ENCODE peak calls at places on chromosome 1, in ten cellular contexts. L, S, H, Q, T, M, W, P, V and B are unnamed samples.

GRCh38 chr1:119946724-119947123 is 50.4 kb upstream of the ADAM30 start:
- DNase-seq in L (no peak), S (no peak), H (no peak), Q (no peak), T (no peak), M (no peak), W (no peak), P (no peak), V (no peak), B (no peak)

GRCh38 chr1:197775282-197776262 is at the start of gene DENND1B:
- DNase-seq in L (peak; percentile 83), S (peak; percentile 38), H (peak; percentile 91), Q (peak; percentile 67), T (no peak), M (peak; percentile 94), W (peak; percentile 92), P (peak; percentile 92), V (peak; percentile 76), B (peak; percentile 94)

GRCh38 chr1:221829327-221830011 is 87.6 kb upstream of the DUSP10 start:
- DNase-seq in L (no peak), S (no peak), H (no peak), Q (no peak), T (no peak), M (no peak), W (no peak), P (no peak), V (peak; percentile 54), B (peak; percentile 45)

GRCh38 chr1:227786673-227787512 is 28.6 kb upstream of the PRSS38 start:
- DNase-seq in L (no peak), S (peak; percentile 7), H (peak; percentile 43), Q (peak; percentile 46), T (no peak), M (no peak), W (peak; percentile 78), P (no peak), V (no peak), B (peak; percentile 81)

GRCh38 chr1:28437260-28437923 is 67.9 kb downstream of the PHACTR4 start:
- DNase-seq in L (no peak), S (no peak), H (peak; percentile 52), Q (peak; percentile 26), T (no peak), M (peak; percentile 59), W (no peak), P (peak; percentile 63), V (peak; percentile 75), B (no peak)

GRCh38 chr1:201500670-201501120 is 6.2 kb downstream of the CSRP1 start:
- DNase-seq in L (peak; percentile 82), S (peak; percentile 56), H (no peak), Q (peak; percentile 54), T (no peak), M (peak; percentile 66), W (no peak), P (no peak), V (no peak), B (no peak)

GRCh38 chr1:223421676-223422075 is 28.5 kb downstream of the CCDC185 start:
- DNase-seq in L (no peak), S (no peak), H (no peak), Q (no peak), T (no peak), M (no peak), W (no peak), P (no peak), V (no peak), B (no peak)

GRCh38 chr1:197620660-197621273 is 154.5 kb downstream of the DENND1B start:
- DNase-seq in L (no peak), S (no peak), H (no peak), Q (no peak), T (no peak), M (no peak), W (no peak), P (no peak), V (peak; percentile 42), B (no peak)

GRCh38 chr1:147598631-147599361 is 57.5 kb downstream of the BCL9 start:
- DNase-seq in L (peak; percentile 83), S (no peak), H (peak; percentile 49), Q (peak; percentile 79), T (no peak), M (peak; percentile 33), W (peak; percentile 82), P (no peak), V (no peak), B (no peak)

GRCh38 chr1:239700667-239701066 is 314.3 kb downstream of the CHRM3 start:
- DNase-seq in L (no peak), S (no peak), H (no peak), Q (no peak), T (no peak), M (no peak), W (no peak), P (no peak), V (no peak), B (no peak)

GRCh38 chr1:98201640-98202039 is 280.8 kb upstream of the DPYD start:
- DNase-seq in L (no peak), S (no peak), H (no peak), Q (no peak), T (no peak), M (no peak), W (no peak), P (no peak), V (no peak), B (no peak)

GRCh38 chr1:55214903-55215193 is 316 bp downstream of the USP24 start:
- DNase-seq in L (peak; percentile 64), S (no peak), H (peak; percentile 19), Q (peak; percentile 61), T (no peak), M (peak; percentile 33), W (no peak), P (peak; percentile 50), V (peak; percentile 40), B (no peak)

GRCh38 chr1:43979261-43979527 is 184 bp downstream of the B4GALT2 start:
- DNase-seq in L (no peak), S (no peak), H (no peak), Q (no peak), T (no peak), M (no peak), W (no peak), P (no peak), V (no peak), B (no peak)

GRCh38 chr1:14513084-14513483 is 85.4 kb upstream of the KAZN start:
- DNase-seq in L (no peak), S (peak; percentile 6), H (no peak), Q (no peak), T (no peak), M (no peak), W (no peak), P (no peak), V (no peak), B (no peak)
- H3K27ac ChIP-seq in L (no peak overlapping the region), S (peak overlapping the region; percentile 64), H (no peak overlapping the region), Q (no peak overlapping the region), T (no peak overlapping the region), M (no peak overlapping the region), W (no peak overlapping the region), P (no peak overlapping the region), V (no peak overlapping the region), B (no peak overlapping the region)

GRCh38 chr1:1946540-1946939 is 27.5 kb upstream of the TMEM52 start:
- DNase-seq in L (no peak), S (no peak), H (no peak), Q (no peak), T (no peak), M (no peak), W (no peak), P (no peak), V (no peak), B (no peak)
- TF ChIP-seq EP300 in L (no peak), S (no peak), H (no peak), Q (no peak), T (no peak), M (no peak), W (no peak), P (no peak), V (no peak), B (no peak)

GRCh38 chr1:232983817-232984567 is 33.6 kb downstream of the NTPCR start:
- DNase-seq in L (no peak), S (no peak), H (no peak), Q (no peak), T (no peak), M (no peak), W (peak; percentile 75), P (no peak), V (no peak), B (no peak)
- H3K4me1 ChIP-seq in L (no peaks in the 10 kb centered on the region), S (peaks cover 15% of the 10 kb centered on the region), H (peaks cover 13% of the 10 kb centered on the region), Q (no peaks in the 10 kb centered on the region), T (no peaks in the 10 kb centered on the region), M (peaks cover 2% of the 10 kb centered on the region), W (peaks cover 12% of the 10 kb centered on the region), P (peaks cover 13% of the 10 kb centered on the region), V (peaks cover 12% of the 10 kb centered on the region), B (no peaks in the 10 kb centered on the region)

DNA sequence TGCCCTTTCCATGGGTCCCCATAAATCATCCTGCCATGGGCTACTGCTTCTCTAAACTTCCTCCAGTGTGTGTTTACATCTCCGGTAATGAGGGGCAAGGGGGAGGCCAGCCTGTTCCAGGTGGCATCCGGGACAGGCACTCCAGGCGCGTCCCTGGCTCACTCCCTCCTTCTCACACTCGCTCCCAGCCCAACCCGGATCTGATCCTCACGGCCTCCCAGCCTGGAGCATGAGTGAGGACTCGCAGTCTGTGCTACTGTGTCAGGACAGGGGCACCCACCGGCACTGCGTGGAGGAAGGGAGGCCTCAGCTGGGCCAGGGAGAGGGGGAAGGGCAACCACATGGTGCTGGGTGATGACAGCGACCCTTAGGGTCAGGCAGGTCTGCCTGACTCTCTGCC is 225.4 kb downstream of the TRABD2B start:
- DNase-seq in L (no peak), S (no peak), H (peak; percentile 18), Q (no peak), T (no peak), M (no peak), W (no peak), P (no peak), V (no peak), B (no peak)
- H3K27ac ChIP-seq in L (no peak overlapping the region), S (no peak overlapping the region), H (no peak overlapping the region), Q (no peak overlapping the region), T (no peak overlapping the region), M (no peak overlapping the region), W (no peak overlapping the region), P (no peak overlapping the region), V (no peak overlapping the region), B (no peak overlapping the region)

DNA sequence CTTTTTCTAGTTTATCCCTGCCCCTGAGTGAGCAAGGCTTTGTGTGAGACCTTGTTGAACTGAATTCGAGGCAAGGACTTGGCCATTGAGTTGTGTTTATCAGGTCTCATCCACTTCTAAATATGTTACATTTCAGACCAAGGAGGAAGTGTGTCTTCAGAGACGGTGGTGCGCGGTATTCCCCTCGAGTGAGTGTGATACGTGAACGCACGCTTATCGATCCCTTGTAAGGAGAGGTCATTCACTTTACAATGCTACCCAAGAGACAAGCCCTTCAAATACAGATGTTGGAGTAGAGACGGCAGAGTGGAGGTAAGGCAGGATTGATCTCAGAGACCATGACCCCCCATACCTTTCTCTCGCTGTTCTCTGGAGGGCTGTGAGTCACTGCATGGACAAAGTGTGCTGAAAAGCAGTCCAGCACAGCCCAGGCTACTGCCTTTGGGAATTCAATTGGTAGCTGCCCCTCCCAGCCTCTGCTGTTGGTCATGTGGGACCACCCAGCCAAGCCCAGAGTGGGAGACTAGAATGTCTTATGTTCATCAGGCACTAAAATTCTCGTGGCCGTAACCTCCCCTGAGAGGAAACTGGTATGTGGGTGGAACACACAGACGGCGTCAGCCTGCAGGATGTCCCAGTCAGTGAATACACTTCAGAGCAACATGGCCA is 16.3 kb upstream of the MTARC1 start:
- DNase-seq in L (no peak), S (no peak), H (no peak), Q (no peak), T (peak; percentile 49), M (no peak), W (no peak), P (no peak), V (no peak), B (no peak)
- TF ChIP-seq EP300 in L (no peak), S (no peak), H (no peak), Q (no peak), T (peak; percentile 19), M (no peak), W (no peak), P (no peak), V (no peak), B (no peak)

GRCh38 chr1:226657788-226658537 is 81.1 kb downstream of the ITPKB start:
- DNase-seq in L (peak; percentile 68), S (no peak), H (no peak), Q (no peak), T (no peak), M (no peak), W (peak; percentile 78), P (no peak), V (no peak), B (no peak)
- H3K4me1 ChIP-seq in L (no peaks in the 10 kb centered on the region), S (peaks cover 100% of the 10 kb centered on the region), H (peaks cover 89% of the 10 kb centered on the region), Q (peaks cover 30% of the 10 kb centered on the region), T (peaks cover 72% of the 10 kb centered on the region), M (peaks cover 87% of the 10 kb centered on the region), W (peaks cover 93% of the 10 kb centered on the region), P (no peaks in the 10 kb centered on the region), V (peaks cover 8% of the 10 kb centered on the region), B (no peaks in the 10 kb centered on the region)